ENCODE peak calls at places on chromosomes 12 and 14, in four cellular contexts. P is naive thymus-derived CD4-positive, alpha-beta T cell; D is esophagus squamous epithelium; A is GM23248. E is an unnamed sample. For H3K4me1, the result is how much of the 10 kb centered on the place peaks cover.

GRCh38 chr14:94795372-94795771 is 25.5 kb upstream of the GSC start:
- DNase-seq in P (no peak), A (peak), D (no peak), E (no peak)

GRCh38 chr12:24197517-24197916 is 248.0 kb upstream of the SOX5 start:
- DNase-seq in D (no peak), A (no peak), P (no peak), E (peak)

GRCh38 chr12:1529228-1529861 is 65.0 kb downstream of the FBXL14 start:
- DNase-seq in P (no peak), D (no peak), A (peak), E (no peak)

GRCh38 chr14:62168564-62169155 is 406.4 kb downstream of the SNAPC1 start:
- DNase-seq in A (peak), D (no peak), P (no peak), E (no peak)

GRCh38 chr12:66627988-66628317 is 50.9 kb downstream of the GRIP1 start:
- DNase-seq in D (no peak), P (no peak), A (no peak), E (no peak)

GRCh38 chr12:129772463-129773169 is 131.2 kb downstream of the TMEM132D start:
- DNase-seq in P (no peak), D (no peak), A (no peak), E (no peak)

GRCh38 chr14:74391479-74391878 is 34.5 kb downstream of the SYNDIG1L start:
- DNase-seq in D (no peak), P (no peak), A (peak), E (no peak)

GRCh38 chr14:105879867-105880561 is 353.6 kb downstream of the TMEM121 start:
- DNase-seq in D (no peak), A (no peak), P (no peak), E (no peak)

GRCh38 chr12:87274594-87275245 is 754.5 kb downstream of the C12orf50 start:
- DNase-seq in D (no peak), A (peak), P (no peak), E (no peak)

GRCh38 chr12:66637693-66638301 is 41.1 kb downstream of the GRIP1 start:
- DNase-seq in D (no peak), P (no peak), A (no peak), E (no peak)

GRCh38 chr12:98399532-98399931 is 115.9 kb upstream of the TMPO start:
- DNase-seq in A (peak), P (no peak), D (no peak), E (peak)

GRCh38 chr12:130097798-130098255 is 64.4 kb upstream of the FZD10 start:
- DNase-seq in A (no peak), D (no peak), P (no peak), E (no peak)

GRCh38 chr14:89401241-89401640 is 15.8 kb downstream of the FOXN3 start:
- DNase-seq in P (no peak), D (no peak), A (no peak), E (no peak)

GRCh38 chr12:95661360-95661759 is 110.1 kb upstream of the USP44 start:
- DNase-seq in A (no peak), P (no peak), D (no peak), E (no peak)

GRCh38 chr12:38689704-38690103 is 215.7 kb downstream of the CPNE8 start:
- DNase-seq in P (no peak), D (no peak), A (peak), E (no peak)

GRCh38 chr12:38695057-38695456 is 210.3 kb downstream of the CPNE8 start:
- DNase-seq in D (no peak), P (no peak), A (no peak), E (no peak)

DNA sequence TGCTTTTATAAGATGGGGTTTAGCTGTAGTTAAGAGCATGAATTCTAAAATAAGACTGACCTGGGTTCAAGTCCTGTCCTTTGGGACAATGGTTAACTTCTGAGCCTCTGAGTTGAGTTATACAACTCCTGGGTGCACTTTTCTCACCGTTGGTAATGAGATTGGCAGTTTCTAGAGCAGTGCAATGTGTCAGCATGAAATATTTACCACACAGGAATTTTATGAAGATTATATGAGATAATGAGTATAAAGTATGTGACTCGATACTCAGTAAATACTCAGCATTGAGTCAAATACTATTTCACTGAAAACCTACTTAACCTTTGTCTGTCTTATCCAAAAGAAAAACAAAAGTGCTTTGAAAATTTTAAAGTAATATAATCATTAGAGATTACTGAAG is 214.2 kb downstream of the CPNE8 start:
- DNase-seq in D (no peak), P (no peak), A (peak), E (no peak)
- H3K27ac ChIP-seq in D (no peak), P (no peak), A (no peak), E (no peak)

GRCh38 chr12:116265361-116266128 is 11.9 kb downstream of the MED13L start:
- DNase-seq in D (no peak), A (peak), P (no peak), E (no peak)

GRCh38 chr12:116266631-116267349 is 10.7 kb downstream of the MED13L start:
- DNase-seq in D (no peak), P (no peak), A (peak), E (peak)

GRCh38 chr12:116264525-116265070 is 12.9 kb downstream of the MED13L start:
- DNase-seq in P (no peak), A (no peak), D (no peak), E (no peak)

GRCh38 chr12:116266220-116266619 is 11.3 kb downstream of the MED13L start:
- DNase-seq in A (peak), P (no peak), D (no peak), E (no peak)

GRCh38 chr12:116267948-116268347 is 9.5 kb downstream of the MED13L start:
- DNase-seq in A (no peak), P (no peak), D (no peak), E (no peak)
- H3K4me1 ChIP-seq in A (half or more), P (under half), D (under half), E (under half)

GRCh38 chr12:9256758-9257405 is 48.7 kb upstream of the PZP start:
- DNase-seq in P (no peak), D (no peak), A (no peak), E (no peak)

GRCh38 chr12:9256341-9256740 is 48.1 kb upstream of the PZP start:
- DNase-seq in A (no peak), P (no peak), D (no peak), E (no peak)

GRCh38 chr12:9255837-9256236 is 47.6 kb upstream of the PZP start:
- DNase-seq in A (no peak), P (no peak), D (no peak), E (no peak)

GRCh38 chr12:9258676-9259075 is 50.5 kb upstream of the PZP start:
- DNase-seq in A (no peak), P (no peak), D (no peak), E (no peak)

DNA sequence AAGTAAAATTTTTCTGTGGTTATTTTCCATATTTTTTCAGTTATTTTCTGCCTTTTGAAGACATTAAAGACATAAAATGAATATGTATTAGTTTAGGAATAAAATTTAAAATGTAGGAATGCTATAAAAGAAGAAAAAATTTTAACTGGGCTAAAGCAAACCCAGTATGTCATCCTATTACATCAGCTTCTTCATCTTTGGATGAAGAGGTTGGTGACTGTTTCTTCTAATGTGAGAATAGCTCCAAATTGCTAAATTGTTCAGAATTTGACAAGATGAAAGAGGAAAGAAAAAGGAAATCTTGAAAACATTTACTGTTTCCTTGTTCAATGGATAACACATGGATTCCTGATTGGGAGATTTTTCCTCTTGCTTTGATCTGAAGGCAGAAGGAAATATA is 52.7 kb upstream of the PZP start:
- DNase-seq in P (no peak), A (no peak), D (no peak), E (no peak)
- H3K27ac ChIP-seq in P (no peak), A (no peak), D (no peak), E (no peak)

GRCh38 chr14:34237098-34237497 is 224.9 kb downstream of the SPTSSA start:
- DNase-seq in A (no peak), P (no peak), D (no peak), E (peak)

GRCh38 chr14:34234258-34234657 is 227.8 kb downstream of the SPTSSA start:
- DNase-seq in A (no peak), D (no peak), P (no peak), E (no peak)

GRCh38 chr14:34241185-34241711 is 220.8 kb downstream of the SPTSSA start:
- DNase-seq in D (no peak), P (no peak), A (no peak), E (no peak)

GRCh38 chr14:34235635-34236300 is 226.3 kb downstream of the SPTSSA start:
- DNase-seq in P (no peak), D (no peak), A (no peak), E (no peak)

DNA sequence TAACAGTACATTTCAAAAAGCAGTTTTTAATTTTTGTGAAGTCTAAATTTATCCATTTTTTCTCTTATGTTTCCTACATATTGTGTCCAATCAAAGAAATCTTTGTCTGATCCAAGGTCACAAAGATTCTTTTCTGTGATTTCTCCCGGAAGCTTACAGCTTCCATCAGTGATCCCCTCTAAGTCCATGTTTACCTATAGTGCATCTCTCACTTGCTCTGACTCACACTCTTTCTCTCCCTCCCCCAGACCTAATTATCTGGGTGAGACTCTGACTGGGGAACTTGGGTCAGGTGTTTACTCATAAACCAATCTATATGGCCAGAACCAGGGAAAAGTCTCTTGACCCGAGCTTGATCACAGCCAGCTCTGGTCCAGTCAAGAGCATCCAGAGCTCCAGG is 224.4 kb downstream of the SPTSSA start:
- DNase-seq in A (no peak), D (no peak), P (no peak), E (no peak)
- H3K4me1 ChIP-seq in A (under half), D (under half), P (under half), E (under half)

GRCh38 chr12:47824629-47825028 is 4.9 kb upstream of the HDAC7 start:
- DNase-seq in A (no peak), P (no peak), D (no peak), E (no peak)
- H3K27ac ChIP-seq in A (peak), P (peak), D (peak), E (no peak)

DNA sequence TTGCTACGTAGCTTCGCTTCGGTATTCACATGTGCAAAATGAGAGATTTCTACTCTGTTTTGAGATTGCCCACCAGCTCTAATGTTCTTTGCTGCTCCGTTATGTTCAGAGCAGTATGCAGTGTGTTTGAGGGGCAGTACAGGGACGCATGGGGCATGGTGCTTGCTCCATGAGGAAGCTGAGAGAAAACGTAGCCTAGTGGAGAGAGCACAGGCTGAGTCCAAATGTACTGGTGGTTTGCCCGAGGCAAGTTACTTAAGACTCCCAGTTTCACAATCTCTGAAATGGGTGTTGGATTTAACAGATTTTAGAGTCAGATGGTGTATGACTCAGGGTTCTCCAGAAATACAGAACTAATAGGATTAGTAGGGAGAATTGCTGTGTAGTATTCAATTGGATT is 310.5 kb downstream of the ETNK1 start:
- DNase-seq in A (peak), P (no peak), D (no peak), E (no peak)
- H3K4me1 ChIP-seq in A (under half), P (under half), D (under half), E (under half)

GRCh38 chr14:93037354-93037753 is 78.4 kb downstream of the ITPK1 start:
- DNase-seq in P (no peak), D (no peak), A (no peak), E (no peak)

GRCh38 chr14:93035917-93036651 is 79.6 kb downstream of the ITPK1 start:
- DNase-seq in A (peak), D (no peak), P (no peak), E (peak)

GRCh38 chr14:93035585-93035916 is 80.2 kb downstream of the ITPK1 start:
- DNase-seq in A (no peak), P (no peak), D (no peak), E (no peak)

GRCh38 chr14:93034671-93034994 is 81.1 kb downstream of the ITPK1 start:
- DNase-seq in P (no peak), D (no peak), A (no peak), E (no peak)

DNA sequence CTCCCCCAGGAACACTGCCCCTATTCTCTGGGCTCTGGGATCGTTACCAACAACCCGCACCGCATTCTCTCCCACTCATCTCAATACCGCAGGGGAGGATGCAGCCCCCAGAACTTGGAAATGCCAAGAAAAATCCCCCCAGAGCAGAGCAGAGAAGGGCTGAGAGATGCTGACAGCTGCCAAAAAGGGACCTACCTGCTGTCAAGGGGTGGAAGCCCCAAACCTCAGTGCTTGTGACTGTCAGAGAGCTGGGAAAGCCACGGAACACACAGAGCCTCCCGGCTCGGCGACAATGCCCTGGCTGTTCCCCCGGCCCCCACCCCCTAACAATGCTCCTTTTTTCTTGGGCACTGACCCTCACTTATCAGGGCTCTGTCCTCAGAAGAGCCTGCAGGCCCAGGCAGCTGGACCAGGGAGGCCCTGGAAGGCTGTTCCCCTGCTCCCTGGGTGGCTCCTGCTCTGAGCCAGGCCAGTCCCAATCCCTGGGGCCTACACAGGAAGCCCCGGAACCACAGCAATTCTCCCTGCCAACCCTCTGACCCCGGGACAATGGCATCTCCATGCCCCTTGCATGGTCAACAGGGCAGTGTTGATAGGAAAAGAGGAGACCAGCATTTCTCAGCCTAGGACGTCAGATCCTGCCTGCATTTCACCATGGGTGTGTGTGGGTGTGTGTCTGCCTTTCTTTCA is 78.9 kb downstream of the ITPK1 start:
- DNase-seq in A (no peak), D (no peak), P (no peak), E (peak)
- H3K27ac ChIP-seq in A (no peak), D (peak), P (no peak), E (peak)

GRCh38 chr12:108572166-108572790 is 9.9 kb downstream of the ISCU start:
- DNase-seq in P (no peak), D (no peak), A (no peak), E (peak)
- H3K4me1 ChIP-seq in P (under half), D (under half), A (under half), E (under half)

GRCh38 chr12:124530637-124531263 is 36.7 kb downstream of the NCOR2 start:
- DNase-seq in D (no peak), P (no peak), A (no peak), E (no peak)

GRCh38 chr12:124531906-124532305 is 35.5 kb downstream of the NCOR2 start:
- DNase-seq in P (no peak), D (no peak), A (no peak), E (no peak)

GRCh38 chr12:124532331-124532750 is 35.1 kb downstream of the NCOR2 start:
- DNase-seq in A (no peak), D (no peak), P (no peak), E (no peak)

GRCh38 chr12:124529595-124530276 is 37.7 kb downstream of the NCOR2 start:
- DNase-seq in A (no peak), P (no peak), D (no peak), E (no peak)

GRCh38 chr12:124531281-124531745 is 36.1 kb downstream of the NCOR2 start:
- DNase-seq in P (no peak), A (no peak), D (no peak), E (no peak)
- H3K27ac ChIP-seq in P (no peak), A (no peak), D (peak), E (no peak)

DNA sequence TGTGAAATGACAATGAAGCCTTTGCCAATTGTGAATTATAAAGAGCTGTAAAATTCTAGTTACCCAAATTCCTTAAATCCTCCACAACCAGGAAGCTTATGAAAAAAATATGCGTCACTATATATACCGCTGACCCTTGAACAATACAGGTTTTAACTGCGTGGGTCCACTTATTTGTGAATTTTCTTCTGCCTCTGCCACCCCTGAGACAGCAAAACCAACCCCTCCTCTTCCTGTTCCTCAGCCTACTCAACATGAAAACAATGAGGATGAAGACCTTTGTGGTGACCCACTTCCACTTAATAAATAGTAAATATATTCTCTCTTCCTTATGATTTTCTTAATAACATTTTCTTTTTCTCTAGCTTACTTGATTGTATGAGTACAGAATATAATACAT is 42.2 kb downstream of the CMKLR1 start:
- DNase-seq in P (no peak), A (no peak), D (no peak), E (no peak)
- H3K4me1 ChIP-seq in P (under half), A (under half), D (under half), E (under half)

E was measured in SJSA1.